ENCODE peak calls at places on chromosomes 4 and X, in five cellular contexts. A, G, O, B and F are unnamed samples.

GRCh38 chr4:110049951-110050925 is 137.6 kb downstream of the EGF start:
- DNase-seq in A (peak), G (peak), O (peak), B (peak), F (peak)

GRCh38 chr4:162921178-162921785 is 245.4 kb downstream of the NAF1 start:
- DNase-seq in A (no peak), G (no peak), O (no peak), B (no peak), F (no peak)

GRCh38 chr4:46894841-46895240 is 14.2 kb downstream of the COX7B2 start:
- DNase-seq in A (no peak), G (no peak), O (no peak), B (no peak), F (no peak)

GRCh38 chrX:76454456-76454927 is 27.0 kb downstream of the MAGEE1 start:
- DNase-seq in A (peak), G (no peak), O (peak), B (peak), F (peak)

GRCh38 chr4:106034751-106035150 is 139.5 kb downstream of the NPNT start:
- DNase-seq in A (no peak), G (no peak), O (no peak), B (no peak), F (no peak)

GRCh38 chr4:140673729-140674128 is 82.5 kb downstream of the TBC1D9 start:
- DNase-seq in A (peak), G (no peak), O (no peak), B (no peak), F (no peak)

GRCh38 chrX:106726485-106727437 is at the start of gene RNF128:
- DNase-seq in A (peak), G (no peak), O (peak), B (no peak), F (peak)

GRCh38 chr4:175386776-175387507 is 425.1 kb downstream of the GPM6A start:
- DNase-seq in A (no peak), G (no peak), O (no peak), B (no peak), F (no peak)

GRCh38 chr4:185700635-185701034 is 111.4 kb downstream of the SORBS2 start:
- DNase-seq in A (no peak), G (no peak), O (no peak), B (no peak), F (no peak)

GRCh38 chr4:104616401-104616820 is 121.7 kb upstream of the CXXC4 start:
- DNase-seq in A (no peak), G (no peak), O (no peak), B (no peak), F (no peak)

GRCh38 chr4:47668810-47669408 is 169.0 kb downstream of the CORIN start:
- DNase-seq in A (peak), G (no peak), O (peak), B (peak), F (peak)

GRCh38 chrX:125387945-125388344 is 68.3 kb downstream of the TEX13C start:
- DNase-seq in A (no peak), G (no peak), O (no peak), B (no peak), F (no peak)

GRCh38 chr4:176335421-176335820 is 15.7 kb downstream of the SPCS3 start:
- DNase-seq in A (no peak), G (no peak), O (no peak), B (no peak), F (no peak)

GRCh38 chr4:135267148-135267878 is 1065.7 kb upstream of the PABPC4L start:
- DNase-seq in A (no peak), G (no peak), O (no peak), B (no peak), F (no peak)

GRCh38 chrX:20527458-20528099 is 260.9 kb upstream of the RPS6KA3 start:
- DNase-seq in A (peak), G (no peak), O (peak), B (no peak), F (peak)

GRCh38 chrX:153398275-153398960 is 2.7 kb downstream of the PNMA6E start:
- DNase-seq in A (no peak), G (no peak), O (no peak), B (no peak), F (no peak)

GRCh38 chr4:105944535-105944934 is 49.3 kb downstream of the NPNT start:
- DNase-seq in A (no peak), G (no peak), O (no peak), B (no peak), F (no peak)

GRCh38 chr4:39613093-39613656 is 25.5 kb downstream of the SMIM14 start:
- DNase-seq in A (no peak), G (no peak), O (peak), B (no peak), F (no peak)

GRCh38 chr4:150237110-150237852 is 159.0 kb downstream of the DCLK2 start:
- DNase-seq in A (no peak), G (no peak), O (no peak), B (no peak), F (no peak)

GRCh38 chrX:115957862-115958490 is 212.6 kb upstream of the AGTR2 start:
- DNase-seq in A (peak), G (no peak), O (peak), B (no peak), F (peak)

GRCh38 chr4:38306482-38307071 is 346.4 kb downstream of the PTTG2 start:
- DNase-seq in A (no peak), G (peak), O (no peak), B (no peak), F (no peak)

GRCh38 chr4:169485791-169486742 is 126.3 kb downstream of the NEK1 start:
- DNase-seq in A (peak), G (peak), O (peak), B (no peak), F (peak)

GRCh38 chr4:79399076-79399475 is 9.0 kb downstream of the GK2 start:
- DNase-seq in A (no peak), G (no peak), O (no peak), B (no peak), F (no peak)

GRCh38 chr4:145217339-145217738 is 37.0 kb upstream of the OTUD4 start:
- DNase-seq in A (no peak), G (no peak), O (no peak), B (no peak), F (no peak)

GRCh38 chr4:169314906-169315305 is 44.1 kb upstream of the SH3RF1 start:
- DNase-seq in A (peak), G (no peak), O (peak), B (no peak), F (peak)

GRCh38 chrX:17741123-17741511 is 3.8 kb downstream of the SCML1 start:
- DNase-seq in A (no peak), G (no peak), O (peak), B (no peak), F (no peak)

GRCh38 chrX:24148535-24149345 is 789 bp upstream of the ZFX start:
- DNase-seq in A (peak), G (no peak), O (peak), B (no peak), F (no peak)

GRCh38 chr4:1463088-1463926 is 57.1 kb upstream of the NKX1-1 start:
- DNase-seq in A (peak), G (no peak), O (no peak), B (no peak), F (no peak)
- TF ChIP-seq FOXM1 in A (no peak), G (no peak), O (no peak), B (no peak), F (no peak)

DNA sequence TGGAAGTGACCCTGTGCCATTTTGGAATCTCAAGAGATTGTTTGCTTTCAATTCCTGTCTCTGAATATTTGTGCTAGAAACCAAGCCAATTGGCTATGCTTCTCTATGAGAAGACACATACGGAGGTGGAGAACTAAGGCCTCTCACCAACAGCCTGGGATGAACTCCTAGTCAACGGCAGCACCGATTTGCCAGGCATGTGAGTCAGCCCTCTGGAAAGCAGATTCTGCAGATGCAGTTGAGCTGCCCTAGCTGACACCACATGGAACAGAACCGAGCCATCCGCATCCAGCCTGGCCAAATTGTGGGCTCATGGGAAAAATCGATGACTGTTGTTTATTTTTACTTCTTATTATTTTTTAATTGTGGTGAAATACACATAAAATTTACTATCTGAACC is 58.2 kb upstream of the WDFY3 start:
- DNase-seq in A (no peak), G (no peak), O (no peak), B (no peak), F (no peak)
- TF ChIP-seq FOXM1 in A (no peak), G (no peak), O (no peak), B (no peak), F (no peak)

GRCh38 chr4:78379040-78379439 is 172.5 kb upstream of the ANXA3 start:
- DNase-seq in A (no peak), G (no peak), O (no peak), B (no peak), F (no peak)

GRCh38 chr4:78377555-78377954 is 174.0 kb upstream of the ANXA3 start:
- DNase-seq in A (no peak), G (no peak), O (no peak), B (no peak), F (no peak)

DNA sequence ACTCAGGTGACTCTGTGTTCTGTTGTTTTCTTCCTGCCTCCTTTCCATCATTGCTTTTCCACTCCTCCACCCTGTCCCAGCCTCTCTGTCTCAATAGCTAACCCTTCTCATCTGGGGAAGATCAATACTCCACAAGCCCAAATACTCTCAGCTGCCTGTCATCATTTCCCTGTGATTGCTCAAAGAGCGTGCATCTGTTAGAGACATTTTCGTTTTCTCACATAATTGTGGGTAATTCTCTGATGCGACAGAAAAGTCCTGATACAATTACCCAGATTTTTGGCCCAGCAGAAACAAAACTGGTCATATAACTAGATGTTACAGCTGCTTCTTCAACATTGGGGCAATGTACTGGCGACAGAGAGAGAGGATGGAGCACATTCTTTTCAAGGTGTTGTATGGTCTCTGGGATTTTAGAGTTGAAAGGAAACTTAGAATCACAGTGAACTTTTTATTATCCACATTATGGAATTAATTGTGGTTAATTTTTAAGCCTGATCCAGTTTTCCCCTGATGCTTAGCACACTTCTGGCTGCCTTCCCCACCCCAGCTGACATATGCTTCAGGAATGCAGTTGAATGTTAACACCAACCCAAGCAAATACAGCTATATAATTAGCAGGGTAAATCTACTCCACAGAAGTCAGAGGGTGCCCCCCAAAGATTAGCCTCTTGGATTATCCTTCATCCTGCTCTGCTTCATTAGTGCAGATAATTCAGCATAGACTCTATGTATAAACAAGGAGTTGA is 171.4 kb upstream of the ANXA3 start:
- DNase-seq in A (no peak), G (no peak), O (no peak), B (no peak), F (no peak)
- TF ChIP-seq FOXM1 in A (no peak), G (no peak), O (no peak), B (no peak), F (no peak)

GRCh38 chrX:53684415-53685192 is 1.9 kb downstream of the HUWE1 start:
- DNase-seq in A (no peak), G (no peak), O (no peak), B (no peak), F (no peak)
- TF ChIP-seq FOXM1 in A (no peak), G (no peak), O (no peak), B (no peak), F (no peak)

GRCh38 chrX:85084770-85085393 is 81.2 kb downstream of the APOOL start:
- DNase-seq in A (peak), G (peak), O (peak), B (peak), F (peak)
- TF ChIP-seq FOXM1 in A (no peak), G (no peak), O (no peak), B (no peak), F (no peak)

GRCh38 chr4:3780347-3781171 is 14.4 kb downstream of the ADRA2C start:
- DNase-seq in A (peak), G (no peak), O (peak), B (peak), F (peak)
- TF ChIP-seq FOXM1 in A (no peak), G (no peak), O (no peak), B (no peak), F (no peak)

DNA sequence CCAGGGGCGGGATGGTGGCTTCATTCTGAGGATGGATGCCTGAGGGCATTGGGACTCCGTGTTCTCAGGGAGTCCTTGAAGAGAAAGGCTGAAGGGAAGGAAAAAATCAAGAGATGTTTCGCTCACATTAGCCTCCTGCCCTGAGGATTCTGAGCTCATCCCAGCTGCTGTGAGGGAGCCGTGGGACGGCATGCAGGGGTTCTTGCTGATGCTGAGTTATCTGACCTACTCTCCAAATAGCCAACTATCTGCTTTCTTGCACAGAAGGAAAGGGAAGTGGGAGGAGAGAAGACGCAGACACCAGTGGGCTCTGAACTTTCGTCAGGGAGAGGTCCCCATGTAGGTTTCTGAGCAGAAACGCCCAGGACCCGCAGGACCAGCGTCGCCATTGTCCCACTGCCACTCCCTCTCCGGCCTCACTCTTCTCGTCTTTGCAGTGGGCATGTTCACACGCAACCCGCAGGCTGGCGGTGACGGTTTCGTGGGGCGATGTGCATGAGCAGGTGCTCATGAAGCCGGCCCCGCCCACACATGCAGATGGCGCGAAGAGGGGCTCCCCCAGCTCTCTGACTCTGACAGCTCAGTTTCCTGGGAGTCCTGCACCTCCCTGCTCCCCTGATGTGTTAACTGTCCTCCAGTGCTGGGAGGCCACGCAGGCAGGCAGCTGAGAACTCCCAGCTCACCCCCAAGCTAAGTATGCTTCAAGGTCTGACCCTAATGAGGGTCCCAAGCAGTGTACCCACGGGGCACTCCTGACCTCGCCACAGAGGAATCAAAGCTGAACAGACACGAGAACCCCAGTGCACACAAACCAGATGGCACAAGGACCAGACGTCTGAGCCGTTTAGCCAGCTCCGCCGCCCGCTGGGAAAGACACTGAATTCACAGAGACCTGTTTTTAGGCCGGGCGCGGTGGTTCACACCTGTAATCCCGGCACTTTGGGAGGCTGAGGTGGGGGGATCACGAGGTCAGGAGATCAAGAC is 13.6 kb upstream of the ABLIM2 start:
- DNase-seq in A (no peak), G (peak), O (no peak), B (no peak), F (no peak)
- TF ChIP-seq FOXM1 in A (no peak), G (no peak), O (no peak), B (no peak), F (no peak)